ENCODE peak calls at places on chromosomes 16 and 17, in four cellular contexts. F is right atrium auricular region, S is mucosa of descending colon, A is pancreas. G is an unnamed sample.

GRCh38 chr17:57508706-57509105 is 236.4 kb downstream of the CCDC182 start:
- DNase-seq in F (no peak), S (no peak), A (no peak), G (no peak)

GRCh38 chr17:75430159-75430748 is 24.8 kb upstream of the GRB2 start:
- DNase-seq in F (no peak), S (peak), A (no peak), G (no peak)

GRCh38 chr16:82991435-82991834 is 364.7 kb downstream of the CDH13 start:
- DNase-seq in F (no peak), S (peak), A (no peak), G (no peak)

GRCh38 chr17:73652886-73653480 is 8.7 kb upstream of the SDK2 start:
- DNase-seq in F (peak), S (no peak), A (no peak), G (no peak)

GRCh38 chr16:51326131-51326856 is 175.2 kb upstream of the SALL1 start:
- DNase-seq in F (no peak), S (peak), A (no peak), G (no peak)

GRCh38 chr17:50064253-50064991 is 8.5 kb downstream of the ITGA3 start:
- DNase-seq in F (peak), S (no peak), A (no peak), G (no peak)

GRCh38 chr16:3021449-3022207 is 1.5 kb downstream of the TNFRSF12A start:
- DNase-seq in F (peak), S (peak), A (peak), G (no peak)

GRCh38 chr17:79033046-79033616 is 9.2 kb downstream of the C1QTNF1 start:
- DNase-seq in F (no peak), S (no peak), A (no peak), G (no peak)

GRCh38 chr16:49978569-49979326 is 46.3 kb upstream of the CNEP1R1 start:
- DNase-seq in F (no peak), S (no peak), A (no peak), G (no peak)

GRCh38 chr16:86251682-86252081 is 258.6 kb upstream of the FOXF1 start:
- DNase-seq in F (peak), S (peak), A (no peak), G (no peak)
- TF ChIP-seq CTCF in F (no peak), S (no peak), A (no peak), G (no peak)

GRCh38 chr17:7687072-7687907 is at the start of gene TP53:
- DNase-seq in F (peak), S (peak), A (peak), G (peak)
- TF ChIP-seq CTCF in F (no peak), S (no peak), A (no peak), G (peak)

GRCh38 chr16:77660311-77660710 is 62.0 kb upstream of the NUDT7 start:
- DNase-seq in F (no peak), S (peak), A (no peak), G (no peak)
- TF ChIP-seq CTCF in F (peak), S (no peak), A (no peak), G (peak)

GRCh38 chr17:76843703-76844484 is 24.3 kb upstream of the MGAT5B start:
- DNase-seq in F (no peak), S (no peak), A (no peak), G (no peak)
- TF ChIP-seq CTCF in F (no peak), S (no peak), A (no peak), G (no peak)

GRCh38 chr17:51546114-51546513 is 285.8 kb downstream of the UTP18 start:
- DNase-seq in F (no peak), S (no peak), A (no peak), G (no peak)

GRCh38 chr17:51537996-51538550 is 277.7 kb downstream of the UTP18 start:
- DNase-seq in F (no peak), S (no peak), A (no peak), G (no peak)

GRCh38 chr17:51541215-51541614 is 280.9 kb downstream of the UTP18 start:
- DNase-seq in F (no peak), S (no peak), A (no peak), G (no peak)

GRCh38 chr17:51536627-51537026 is 276.3 kb downstream of the UTP18 start:
- DNase-seq in F (no peak), S (no peak), A (no peak), G (no peak)

GRCh38 chr17:51540151-51540550 is 279.8 kb downstream of the UTP18 start:
- DNase-seq in F (no peak), S (no peak), A (no peak), G (no peak)
- TF ChIP-seq CTCF in F (no peak), S (no peak), A (no peak), G (no peak)

GRCh38 chr16:21950782-21951521 is 2.2 kb upstream of the UQCRC2 start:
- DNase-seq in F (no peak), S (peak), A (no peak), G (no peak)
- TF ChIP-seq CTCF in F (no peak), S (no peak), A (no peak), G (no peak)

DNA sequence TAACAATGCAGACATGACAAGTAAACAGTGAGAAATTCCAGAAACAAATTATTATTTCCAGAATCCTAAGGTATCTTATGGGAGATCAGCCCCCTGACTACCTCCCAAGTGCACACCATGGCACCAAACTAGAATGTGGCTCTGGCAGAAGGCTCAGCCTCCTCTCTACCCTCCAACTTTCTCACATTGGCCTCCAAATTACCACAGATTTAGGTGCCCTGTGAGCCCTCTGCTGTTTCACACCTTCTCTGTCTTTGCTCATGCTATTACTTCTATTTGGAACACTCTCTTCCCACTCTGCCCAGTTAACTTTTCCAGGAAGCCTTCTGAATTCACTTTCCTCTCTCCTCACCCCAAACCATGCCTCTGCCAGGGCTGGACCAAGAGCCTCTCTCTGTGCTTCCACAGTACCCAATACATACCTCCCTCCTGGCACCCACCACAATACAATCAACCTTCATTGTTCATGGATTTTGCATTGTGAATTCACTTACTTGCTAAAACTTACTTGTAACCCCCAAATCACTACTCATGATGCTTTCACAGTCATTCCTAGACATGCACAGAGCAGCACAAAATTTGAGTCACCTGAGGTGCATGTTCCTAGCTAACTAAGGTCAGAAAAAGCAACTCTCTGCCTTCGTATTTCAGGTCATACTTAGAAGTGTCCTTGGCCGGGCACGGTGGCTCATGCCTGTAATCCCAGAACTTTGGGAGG is 31.4 kb downstream of the SMG6 start:
- DNase-seq in F (no peak), S (no peak), A (no peak), G (no peak)
- TF ChIP-seq CTCF in F (no peak), S (no peak), A (no peak), G (no peak)

GRCh38 chr17:81366648-81367047 is 28.6 kb upstream of the BAHCC1 start:
- DNase-seq in F (no peak), S (no peak), A (no peak), G (no peak)

GRCh38 chr17:81365148-81365600 is 30.1 kb upstream of the BAHCC1 start:
- DNase-seq in F (peak), S (peak), A (peak), G (no peak)

GRCh38 chr17:81364278-81365147 is 30.7 kb upstream of the BAHCC1 start:
- DNase-seq in F (no peak), S (no peak), A (no peak), G (no peak)

GRCh38 chr17:81367171-81367570 is 28.1 kb upstream of the BAHCC1 start:
- DNase-seq in F (no peak), S (no peak), A (no peak), G (no peak)

GRCh38 chr17:81365601-81366585 is 29.4 kb upstream of the BAHCC1 start:
- DNase-seq in F (no peak), S (peak), A (peak), G (no peak)
- TF ChIP-seq CTCF in F (no peak), S (no peak), A (no peak), G (no peak)

GRCh38 chr16:58024347-58024672 is 1.2 kb upstream of the MMP15 start:
- DNase-seq in F (no peak), S (no peak), A (no peak), G (no peak)

GRCh38 chr16:58024673-58025350 is 742 bp upstream of the MMP15 start:
- DNase-seq in F (no peak), S (peak), A (peak), G (no peak)

GRCh38 chr16:58026705-58027340 is 1.3 kb downstream of the MMP15 start:
- DNase-seq in F (no peak), S (peak), A (peak), G (no peak)

GRCh38 chr16:58026139-58026704 is 668 bp downstream of the MMP15 start:
- DNase-seq in F (no peak), S (peak), A (peak), G (no peak)

DNA sequence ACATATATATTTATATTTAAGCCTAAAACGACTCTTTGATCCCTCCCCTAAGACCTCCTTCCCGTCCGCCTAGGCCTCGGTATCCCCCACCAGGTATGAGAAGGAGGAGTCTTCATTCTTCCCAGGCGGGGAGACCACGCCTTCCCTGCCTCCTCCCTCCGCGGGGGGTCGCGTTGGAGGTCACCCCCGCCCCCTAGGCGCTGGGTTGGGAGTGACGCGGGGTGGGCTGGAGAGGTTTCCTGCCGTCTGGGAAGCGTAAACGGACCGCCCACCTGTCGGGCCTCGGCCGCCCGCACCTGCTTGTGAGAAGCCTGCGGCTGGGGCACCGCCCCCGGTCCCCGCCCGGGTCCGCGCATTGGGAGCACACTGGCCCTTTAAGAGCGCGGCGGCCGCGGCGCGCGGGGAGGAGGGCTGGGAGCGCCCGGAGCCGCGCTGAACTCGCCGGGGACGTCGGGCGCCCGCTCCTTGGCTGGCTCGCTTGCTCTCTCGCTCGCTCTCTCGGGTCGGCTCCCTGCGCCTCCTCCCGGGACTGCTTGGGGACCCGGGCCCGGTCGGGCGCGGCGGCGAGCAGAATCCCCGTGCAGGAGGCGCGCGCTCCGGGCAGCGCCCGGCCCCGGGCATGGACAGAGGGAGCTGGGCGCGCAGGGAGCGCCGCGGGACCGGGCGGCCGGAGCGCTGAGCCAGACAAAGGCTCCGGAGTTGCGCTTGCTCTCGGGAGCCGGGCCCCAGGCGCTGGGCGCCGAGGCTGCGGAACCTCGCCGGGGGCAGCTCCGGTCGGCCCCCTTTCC is at the start of gene MMP15:
- DNase-seq in F (no peak), S (peak), A (peak), G (no peak)
- TF ChIP-seq CTCF in F (no peak), S (no peak), A (no peak), G (no peak)